ENCODE peak calls at places on chromosomes 6 and 20, in seven cellular contexts. B is lower lobe of right lung, S is SK-N-SH, K is iris pigment epithelial cell, P is A549, R is LoVo, Z is cardiac fibroblast. N is an unnamed sample.

GRCh38 chr6:137740967-137741761 is 125.9 kb upstream of the TNFAIP3 start:
- DNase-seq in S (no peak), P (no peak), B (no peak), K (no peak), R (no peak), Z (no peak), N (no peak)

GRCh38 chr6:42336431-42336830 is 115.3 kb downstream of the TRERF1 start:
- DNase-seq in R (no peak), P (no peak), K (no peak), B (no peak), Z (no peak), S (no peak), N (no peak)

GRCh38 chr6:110649704-110650103 is 165.6 kb downstream of the CDK19 start:
- DNase-seq in R (no peak), B (no peak), K (no peak), Z (no peak), S (no peak), P (no peak), N (no peak)

GRCh38 chr6:169164451-169164850 is 89.2 kb downstream of the THBS2 start:
- DNase-seq in P (no peak), K (no peak), S (no peak), B (no peak), Z (no peak), R (no peak), N (no peak)

GRCh38 chr6:29813066-29813465 is 14.6 kb upstream of the HLA-G start:
- DNase-seq in Z (no peak), S (no peak), P (no peak), B (no peak), K (no peak), R (no peak), N (no peak)

GRCh38 chr20:43191946-43192847 is 2.5 kb upstream of the PTPRT start:
- DNase-seq in B (no peak), K (peak; percentile 16), R (no peak), P (peak; percentile 27), S (peak; percentile 79), Z (no peak), N (peak; percentile 53)

GRCh38 chr6:31572041-31572911 is at the start of gene LTA:
- DNase-seq in R (no peak), K (no peak), Z (no peak), S (no peak), P (no peak), B (no peak), N (peak; percentile 75)

GRCh38 chr20:9518776-9519175 is 4.4 kb downstream of the LAMP5 start:
- DNase-seq in Z (no peak), S (no peak), P (no peak), R (no peak), B (no peak), K (no peak), N (no peak)

GRCh38 chr6:16674666-16675392 is 86.4 kb downstream of the ATXN1 start:
- DNase-seq in K (peak; percentile 58), P (peak; percentile 17), B (no peak), Z (peak; percentile 52), R (no peak), S (no peak), N (no peak)

GRCh38 chr6:7000825-7001777 is 106.7 kb upstream of the RREB1 start:
- DNase-seq in P (no peak), K (no peak), S (no peak), R (no peak), B (no peak), Z (no peak), N (no peak)

GRCh38 chr6:30730611-30731435 is 10.7 kb downstream of the TUBB start:
- DNase-seq in R (no peak), Z (peak; percentile 48), P (peak; percentile 74), B (peak; percentile 86), K (peak; percentile 68), S (peak; percentile 77), N (peak; percentile 80)

GRCh38 chr20:53216856-53217576 is 244.9 kb downstream of the TSHZ2 start:
- DNase-seq in S (peak; percentile 79), P (peak; percentile 29), K (peak; percentile 10), Z (peak; percentile 4), R (peak; percentile 41), B (peak; percentile 80), N (peak; percentile 77)

GRCh38 chr6:130466052-130466743 is 100.4 kb downstream of the TMEM200A start:
- DNase-seq in R (no peak), B (no peak), S (no peak), K (peak; percentile 56), P (no peak), Z (peak; percentile 51), N (no peak)

GRCh38 chr6:136077834-136078576 is 172.1 kb downstream of the MTFR2 start:
- DNase-seq in R (no peak), B (no peak), S (peak; percentile 32), P (no peak), K (peak; percentile 85), Z (peak; percentile 94), N (no peak)

GRCh38 chr6:12749531-12750379 is 33.2 kb downstream of the PHACTR1 start:
- DNase-seq in B (no peak), K (no peak), S (peak; percentile 89), Z (no peak), R (no peak), P (no peak), N (no peak)

GRCh38 chr20:11352041-11352440 is 565.7 kb upstream of the BTBD3 start:
- DNase-seq in S (no peak), K (no peak), B (no peak), P (no peak), Z (no peak), R (no peak), N (no peak)

GRCh38 chr6:38170666-38171065 is 351.1 kb downstream of the ZFAND3 start:
- DNase-seq in R (no peak), P (no peak), K (no peak), Z (no peak), B (peak; percentile 10), S (no peak), N (no peak)

GRCh38 chr6:35980991-35981645 is 43.3 kb downstream of the SLC26A8 start:
- DNase-seq in B (no peak), Z (peak; percentile 5), R (no peak), S (no peak), P (no peak), K (peak; percentile 3), N (no peak)

GRCh38 chr20:47684306-47685080 is 100.8 kb downstream of the SULF2 start:
- DNase-seq in P (no peak), B (no peak), S (no peak), Z (no peak), K (no peak), R (no peak), N (no peak)

GRCh38 chr6:18823782-18824386 is 436.7 kb downstream of the RNF144B start:
- DNase-seq in Z (peak; percentile 51), R (no peak), P (peak; percentile 72), K (peak; percentile 20), S (peak; percentile 3), B (no peak), N (no peak)

GRCh38 chr6:67336014-67336413 is 1299.1 kb upstream of the ADGRB3 start:
- DNase-seq in R (no peak), S (no peak), B (no peak), P (no peak), K (peak; percentile 14), Z (no peak), N (no peak)

GRCh38 chr20:48690888-48691287 is 136.9 kb downstream of the PREX1 start:
- DNase-seq in P (no peak), B (no peak), Z (no peak), K (no peak), R (no peak), S (no peak), N (no peak)

GRCh38 chr20:62356948-62357667 is 10.0 kb downstream of the LAMA5 start:
- DNase-seq in P (peak; percentile 77), Z (peak; percentile 87), R (no peak), S (peak; percentile 66), B (no peak), K (peak; percentile 77), N (no peak)

GRCh38 chr20:62365814-62366369 is 1.2 kb downstream of the LAMA5 start:
- DNase-seq in Z (peak; percentile 49), S (no peak), K (no peak), P (peak; percentile 85), R (peak; percentile 35), B (peak; percentile 58), N (no peak)

N was measured in GM13976.